ENCODE peak calls at places on chromosome 6, in four cellular contexts. One of them, this sample, is unnamed.

GRCh38 chr6:156857573-156857972 is 80.4 kb downstream of the ARID1B start:
- DNase-seq in WTC11: no peak
- DNase-seq in K562: no peak
- DNase-seq in H1: no peak
- DNase-seq in this sample: no peak

GRCh38 chr6:105593056-105593455 is 190.2 kb upstream of the PREP start:
- DNase-seq in WTC11: no peak
- DNase-seq in H1: no peak
- DNase-seq in K562: no peak
- DNase-seq in this sample: no peak

GRCh38 chr6:73121421-73121993 is 103.8 kb downstream of the KHDC1L start:
- DNase-seq in K562: no peak
- DNase-seq in WTC11: no peak
- DNase-seq in H1: no peak
- DNase-seq in this sample: no peak

GRCh38 chr6:143451531-143451930 is 926 bp downstream of the PEX3 start:
- DNase-seq in K562: no peak
- DNase-seq in WTC11: no peak
- DNase-seq in H1: no peak
- DNase-seq in this sample: no peak

GRCh38 chr6:43127180-43127579 is 43.9 kb upstream of the SRF start:
- DNase-seq in H1: no peak
- DNase-seq in WTC11: no peak
- DNase-seq in K562: no peak
- DNase-seq in this sample: no peak

GRCh38 chr6:156395276-156395675 is 381.9 kb upstream of the ARID1B start:
- DNase-seq in H1: no peak
- DNase-seq in WTC11: no peak
- DNase-seq in K562: no peak
- DNase-seq in this sample: no peak

GRCh38 chr6:45681860-45682488 is 304.2 kb upstream of the SUPT3H start:
- DNase-seq in WTC11: no peak
- DNase-seq in K562: no peak
- DNase-seq in H1: no peak
- DNase-seq in this sample: no peak

GRCh38 chr6:25889877-25890853 is 16.1 kb upstream of the SLC17A3 start:
- DNase-seq in WTC11: no peak
- DNase-seq in K562: peak; percentile 20
- DNase-seq in H1: no peak
- DNase-seq in this sample: peak; percentile 58

GRCh38 chr6:143701343-143702234 is 23.8 kb downstream of the PHACTR2 start:
- DNase-seq in K562: no peak
- DNase-seq in H1: no peak
- DNase-seq in WTC11: no peak
- DNase-seq in this sample: peak; percentile 20

GRCh38 chr6:39243809-39244208 is 14.5 kb upstream of the KCNK5 start:
- DNase-seq in WTC11: no peak
- DNase-seq in K562: no peak
- DNase-seq in H1: no peak
- DNase-seq in this sample: no peak

GRCh38 chr6:118755941-118756646 is 104.7 kb upstream of the CEP85L start:
- DNase-seq in WTC11: no peak
- DNase-seq in K562: no peak
- DNase-seq in H1: no peak
- DNase-seq in this sample: no peak

GRCh38 chr6:139308936-139309603 is 17.3 kb upstream of the TXLNB start:
- DNase-seq in WTC11: no peak
- DNase-seq in H1: no peak
- DNase-seq in K562: no peak
- DNase-seq in this sample: no peak

GRCh38 chr6:142635130-142635529 is 309.8 kb downstream of the HIVEP2 start:
- DNase-seq in WTC11: no peak
- DNase-seq in K562: no peak
- DNase-seq in H1: no peak
- DNase-seq in this sample: no peak

GRCh38 chr6:160523223-160523622 is 140.9 kb downstream of the LPA start:
- DNase-seq in WTC11: no peak
- DNase-seq in K562: no peak
- DNase-seq in H1: no peak
- DNase-seq in this sample: no peak

GRCh38 chr6:109690373-109690739 is 646 bp downstream of the AK9 start:
- DNase-seq in H1: peak; percentile 88
- DNase-seq in WTC11: peak; percentile 88
- DNase-seq in K562: peak; percentile 72
- DNase-seq in this sample: peak; percentile 62

GRCh38 chr6:111260570-111261298 is 173.4 kb downstream of the SLC16A10 start:
- DNase-seq in K562: peak; percentile 23
- DNase-seq in H1: no peak
- DNase-seq in WTC11: no peak
- DNase-seq in this sample: no peak

GRCh38 chr6:100724222-100724621 is 156.9 kb downstream of the ASCC3 start:
- DNase-seq in H1: no peak
- DNase-seq in WTC11: no peak
- DNase-seq in K562: no peak
- DNase-seq in this sample: no peak

GRCh38 chr6:137709424-137710281 is 157.4 kb upstream of the TNFAIP3 start:
- DNase-seq in WTC11: no peak
- DNase-seq in H1: no peak
- DNase-seq in K562: no peak
- DNase-seq in this sample: no peak

GRCh38 chr6:116556065-116556464 is 2.5 kb downstream of the CALHM4 start:
- DNase-seq in WTC11: no peak
- DNase-seq in H1: no peak
- DNase-seq in K562: no peak
- DNase-seq in this sample: no peak

GRCh38 chr6:124080483-124080882 is 276.8 kb downstream of the NKAIN2 start:
- DNase-seq in WTC11: no peak
- DNase-seq in H1: no peak
- DNase-seq in K562: no peak
- DNase-seq in this sample: no peak

GRCh38 chr6:90610671-90611542 is 24.0 kb upstream of the MAP3K7 start:
- DNase-seq in H1: peak; percentile 77
- DNase-seq in WTC11: peak; percentile 68
- DNase-seq in K562: peak; percentile 37
- DNase-seq in this sample: peak; percentile 59

GRCh38 chr6:112939543-112939942 is 592.4 kb downstream of the RFPL4B start:
- DNase-seq in WTC11: no peak
- DNase-seq in K562: no peak
- DNase-seq in H1: no peak
- DNase-seq in this sample: peak; percentile 17

GRCh38 chr6:150720774-150721233 is 121.1 kb downstream of the PLEKHG1 start:
- DNase-seq in WTC11: no peak
- DNase-seq in H1: no peak
- DNase-seq in K562: no peak
- DNase-seq in this sample: no peak

GRCh38 chr6:126947070-126947469 is 171.4 kb upstream of the RSPO3 start:
- DNase-seq in WTC11: no peak
- DNase-seq in H1: no peak
- DNase-seq in K562: no peak
- DNase-seq in this sample: no peak

GRCh38 chr6:108024427-108025073 is 50.0 kb downstream of the OSTM1 start:
- DNase-seq in H1: no peak
- DNase-seq in K562: no peak
- DNase-seq in WTC11: no peak
- DNase-seq in this sample: no peak

GRCh38 chr6:149450679-149451360 is 34.0 kb downstream of the ZC3H12D start:
- DNase-seq in K562: no peak
- DNase-seq in H1: peak; percentile 64
- DNase-seq in WTC11: peak; percentile 54
- DNase-seq in this sample: peak; percentile 83

GRCh38 chr6:155528982-155529453 is 73.4 kb upstream of the NOX3 start:
- DNase-seq in H1: no peak
- DNase-seq in WTC11: no peak
- DNase-seq in K562: no peak
- DNase-seq in this sample: no peak

GRCh38 chr6:3396503-3397180 is 60.2 kb downstream of the SLC22A23 start:
- DNase-seq in H1: no peak
- DNase-seq in K562: no peak
- DNase-seq in WTC11: no peak
- DNase-seq in this sample: no peak

GRCh38 chr6:83303426-83303825 is 110.3 kb downstream of the RWDD2A start:
- DNase-seq in K562: no peak
- DNase-seq in H1: no peak
- DNase-seq in WTC11: no peak
- DNase-seq in this sample: no peak

GRCh38 chr6:63549076-63549475 is 23.2 kb upstream of the LOC128125822 start:
- DNase-seq in WTC11: no peak
- DNase-seq in H1: no peak
- DNase-seq in K562: no peak
- DNase-seq in this sample: no peak

GRCh38 chr6:46476301-46476700 is 14.9 kb downstream of the RCAN2 start:
- DNase-seq in K562: no peak
- DNase-seq in H1: no peak
- DNase-seq in WTC11: no peak
- DNase-seq in this sample: no peak

GRCh38 chr6:3987072-3987471 is 91.9 kb downstream of the FAM217A start:
- DNase-seq in H1: no peak
- DNase-seq in WTC11: peak; percentile 23
- DNase-seq in K562: no peak
- DNase-seq in this sample: no peak

GRCh38 chr6:125273965-125274364 is 27.8 kb downstream of the HDDC2 start:
- DNase-seq in K562: no peak
- DNase-seq in H1: no peak
- DNase-seq in WTC11: no peak
- DNase-seq in this sample: no peak

GRCh38 chr6:106163966-106164877 is 78.1 kb downstream of the PRDM1 start:
- DNase-seq in K562: no peak
- DNase-seq in H1: no peak
- DNase-seq in WTC11: no peak
- DNase-seq in this sample: no peak

GRCh38 chr6:128209771-128210170 is 308.9 kb upstream of the THEMIS start:
- DNase-seq in WTC11: no peak
- DNase-seq in K562: no peak
- DNase-seq in H1: no peak
- DNase-seq in this sample: no peak

GRCh38 chr6:36712816-36713215 is 15.2 kb downstream of the RAB44 start:
- DNase-seq in H1: no peak
- DNase-seq in K562: no peak
- DNase-seq in WTC11: no peak
- DNase-seq in this sample: no peak

GRCh38 chr6:100234625-100235024 is 230.1 kb downstream of the SIM1 start:
- DNase-seq in H1: no peak
- DNase-seq in WTC11: no peak
- DNase-seq in K562: no peak
- DNase-seq in this sample: no peak

GRCh38 chr6:136092897-136093296 is 157.2 kb downstream of the MTFR2 start:
- DNase-seq in WTC11: no peak
- DNase-seq in K562: no peak
- DNase-seq in H1: no peak
- DNase-seq in this sample: no peak

GRCh38 chr6:20455175-20456075 is 53.7 kb downstream of the E2F3 start:
- DNase-seq in K562: no peak
- DNase-seq in H1: no peak
- DNase-seq in WTC11: no peak
- DNase-seq in this sample: no peak

DNA sequence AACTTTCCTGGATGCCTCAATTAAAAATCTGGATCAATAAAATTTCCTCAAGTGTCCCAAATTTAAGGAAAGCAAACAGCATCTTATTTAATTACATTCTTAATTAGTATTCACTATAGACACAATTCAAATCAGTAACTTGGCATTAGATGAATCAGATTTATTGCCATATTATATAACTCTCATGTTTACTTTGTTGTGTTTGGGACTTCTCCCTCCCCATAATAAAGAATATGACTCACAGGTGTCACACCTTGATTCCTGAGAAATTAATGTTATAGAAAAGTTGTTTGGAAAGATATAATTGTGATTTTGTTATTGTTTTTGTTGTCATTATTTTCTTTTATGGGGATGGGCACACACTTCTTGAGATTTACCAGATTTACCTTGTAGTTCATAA is 18.4 kb downstream of the EYA4 start:
- DNase-seq in WTC11: no peak
- DNase-seq in H1: no peak
- DNase-seq in K562: no peak
- DNase-seq in this sample: no peak
- TF ChIP-seq TEAD4 in WTC11: no peak
- TF ChIP-seq TEAD4 in H1: no peak
- TF ChIP-seq TEAD4 in K562: no peak
- TF ChIP-seq TEAD4 in this sample: no peak

DNA sequence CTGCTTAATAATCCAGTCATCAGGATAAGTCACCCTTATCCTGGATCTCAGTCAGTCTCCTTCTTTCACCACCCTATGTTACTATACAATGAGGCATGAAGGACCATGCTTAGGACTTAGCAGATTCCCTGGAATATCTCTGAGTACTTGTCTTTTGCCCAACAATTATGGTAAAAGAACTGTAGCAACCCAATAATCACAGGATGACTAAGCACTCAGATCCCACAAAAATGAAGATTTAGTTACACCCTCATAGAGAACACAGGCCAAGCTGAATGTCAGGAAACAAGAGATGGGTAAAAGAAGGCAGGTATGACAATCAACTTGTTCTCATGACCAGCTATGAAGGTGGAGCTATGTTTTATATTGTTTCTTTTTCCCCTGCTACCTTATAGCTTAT is 91.4 kb downstream of the EDN1 start:
- DNase-seq in WTC11: no peak
- DNase-seq in K562: no peak
- DNase-seq in H1: no peak
- DNase-seq in this sample: no peak
- TF ChIP-seq TEAD4 in WTC11: no peak
- TF ChIP-seq TEAD4 in K562: no peak
- TF ChIP-seq TEAD4 in H1: no peak
- TF ChIP-seq TEAD4 in this sample: no peak

GRCh38 chr6:35242906-35243305 is 16.6 kb upstream of the ZNF76 start:
- DNase-seq in K562: no peak
- DNase-seq in H1: no peak
- DNase-seq in WTC11: no peak
- DNase-seq in this sample: no peak
- TF ChIP-seq TEAD4 in K562: no peak
- TF ChIP-seq TEAD4 in H1: no peak
- TF ChIP-seq TEAD4 in WTC11: no peak
- TF ChIP-seq TEAD4 in this sample: no peak

GRCh38 chr6:168649209-168649608 is 208.2 kb downstream of the SMOC2 start:
- DNase-seq in K562: no peak
- DNase-seq in WTC11: no peak
- DNase-seq in H1: no peak
- DNase-seq in this sample: peak; percentile 56
- TF ChIP-seq TEAD4 in K562: no peak
- TF ChIP-seq TEAD4 in WTC11: no peak
- TF ChIP-seq TEAD4 in H1: no peak
- TF ChIP-seq TEAD4 in this sample: no peak

DNA sequence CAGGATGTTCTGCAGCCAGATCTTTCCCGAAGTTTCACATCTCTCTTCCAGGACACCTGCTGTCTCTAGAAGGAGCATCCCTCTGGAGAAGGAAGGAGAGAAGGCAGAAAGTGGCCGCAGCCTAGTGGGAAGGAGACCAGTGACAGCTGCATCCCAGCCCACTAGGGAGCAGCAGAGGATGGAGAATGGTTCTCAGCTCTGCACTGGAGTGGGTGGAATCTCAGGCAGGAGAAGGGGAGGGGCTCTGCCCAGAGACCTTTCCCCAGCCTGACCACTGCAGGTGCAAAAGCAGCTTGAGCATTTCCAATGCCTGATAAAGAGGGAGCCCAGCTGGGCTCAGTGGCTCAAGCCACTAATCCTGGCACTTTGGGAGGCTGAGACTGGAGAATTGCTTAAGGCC is 32.3 kb downstream of the NCR2 start:
- DNase-seq in H1: peak; percentile 79
- DNase-seq in K562: peak; percentile 78
- DNase-seq in WTC11: peak; percentile 84
- DNase-seq in this sample: peak; percentile 85
- TF ChIP-seq TEAD4 in H1: no peak
- TF ChIP-seq TEAD4 in K562: no peak
- TF ChIP-seq TEAD4 in WTC11: no peak
- TF ChIP-seq TEAD4 in this sample: no peak

This sample was measured in SK-N-SH.